ENCODE peak calls at places on chromosomes 5 and 9, in six cellular contexts. One of them, this sample, is unnamed.

GRCh38 chr9:125317704-125318103 is 56.1 kb downstream of the GAPVD1 start:
- DNase-seq in A673: no peak
- DNase-seq in OCI-LY7: no peak
- DNase-seq in Panc1: no peak
- DNase-seq in IMR-90: no peak
- DNase-seq in astrocyte of the spinal cord: no peak
- DNase-seq in this sample: no peak

GRCh38 chr9:14978022-14979000 is 68.1 kb upstream of the FREM1 start:
- DNase-seq in IMR-90: no peak
- DNase-seq in Panc1: no peak
- DNase-seq in OCI-LY7: no peak
- DNase-seq in astrocyte of the spinal cord: no peak
- DNase-seq in A673: no peak
- DNase-seq in this sample: no peak

GRCh38 chr5:136295914-136296313 is 69.4 kb downstream of the TRPC7 start:
- DNase-seq in IMR-90: peak; percentile 28
- DNase-seq in OCI-LY7: no peak
- DNase-seq in A673: no peak
- DNase-seq in astrocyte of the spinal cord: no peak
- DNase-seq in Panc1: no peak
- DNase-seq in this sample: no peak

GRCh38 chr5:112976432-112977309 is at the start of gene DCP2:
- DNase-seq in A673: peak; percentile 99
- DNase-seq in astrocyte of the spinal cord: peak; percentile 99
- DNase-seq in Panc1: peak; percentile 95
- DNase-seq in OCI-LY7: peak; percentile 100
- DNase-seq in IMR-90: peak; percentile 100
- DNase-seq in this sample: peak; percentile 98

GRCh38 chr5:91225848-91226686 is 157.1 kb downstream of the ARRDC3 start:
- DNase-seq in IMR-90: no peak
- DNase-seq in OCI-LY7: peak; percentile 67
- DNase-seq in astrocyte of the spinal cord: no peak
- DNase-seq in A673: no peak
- DNase-seq in Panc1: peak; percentile 38
- DNase-seq in this sample: no peak

GRCh38 chr9:69932901-69933300 is 110.7 kb upstream of the MAMDC2 start:
- DNase-seq in A673: peak; percentile 60
- DNase-seq in Panc1: no peak
- DNase-seq in astrocyte of the spinal cord: no peak
- DNase-seq in OCI-LY7: peak; percentile 5
- DNase-seq in IMR-90: no peak
- DNase-seq in this sample: no peak

GRCh38 chr5:143219696-143220095 is 183.8 kb downstream of the NR3C1 start:
- DNase-seq in Panc1: no peak
- DNase-seq in astrocyte of the spinal cord: no peak
- DNase-seq in IMR-90: peak; percentile 19
- DNase-seq in A673: peak; percentile 14
- DNase-seq in OCI-LY7: no peak
- DNase-seq in this sample: no peak

GRCh38 chr9:121154782-121155181 is 46.9 kb downstream of the RAB14 start:
- DNase-seq in Panc1: no peak
- DNase-seq in astrocyte of the spinal cord: peak; percentile 22
- DNase-seq in OCI-LY7: no peak
- DNase-seq in A673: no peak
- DNase-seq in IMR-90: peak; percentile 34
- DNase-seq in this sample: no peak

GRCh38 chr5:156219483-156219882 is 107.5 kb upstream of the SGCD start:
- DNase-seq in IMR-90: no peak
- DNase-seq in Panc1: no peak
- DNase-seq in A673: no peak
- DNase-seq in astrocyte of the spinal cord: no peak
- DNase-seq in OCI-LY7: no peak
- DNase-seq in this sample: no peak

GRCh38 chr5:67187318-67187717 is 9.3 kb downstream of the CD180 start:
- DNase-seq in IMR-90: no peak
- DNase-seq in OCI-LY7: peak; percentile 75
- DNase-seq in Panc1: no peak
- DNase-seq in A673: no peak
- DNase-seq in astrocyte of the spinal cord: no peak
- DNase-seq in this sample: no peak

GRCh38 chr5:37757980-37758582 is 81.8 kb downstream of the GDNF start:
- DNase-seq in A673: peak; percentile 66
- DNase-seq in astrocyte of the spinal cord: no peak
- DNase-seq in Panc1: no peak
- DNase-seq in OCI-LY7: no peak
- DNase-seq in IMR-90: no peak
- DNase-seq in this sample: no peak
- TF ChIP-seq CTCF in A673: peak; percentile 55
- TF ChIP-seq CTCF in astrocyte of the spinal cord: peak; percentile 23
- TF ChIP-seq CTCF in Panc1: peak; percentile 23
- TF ChIP-seq CTCF in OCI-LY7: peak; percentile 20
- TF ChIP-seq CTCF in IMR-90: peak; percentile 39
- TF ChIP-seq CTCF in this sample: no peak

GRCh38 chr5:1929108-1929991 is 46.6 kb upstream of the IRX4 start:
- DNase-seq in Panc1: no peak
- DNase-seq in astrocyte of the spinal cord: no peak
- DNase-seq in OCI-LY7: no peak
- DNase-seq in A673: no peak
- DNase-seq in IMR-90: no peak
- DNase-seq in this sample: no peak

GRCh38 chr5:1930501-1930879 is 47.8 kb upstream of the IRX4 start:
- DNase-seq in IMR-90: no peak
- DNase-seq in OCI-LY7: no peak
- DNase-seq in Panc1: no peak
- DNase-seq in astrocyte of the spinal cord: no peak
- DNase-seq in A673: no peak
- DNase-seq in this sample: no peak

GRCh38 chr5:1933364-1934055 is 50.8 kb upstream of the IRX4 start:
- DNase-seq in Panc1: no peak
- DNase-seq in A673: no peak
- DNase-seq in astrocyte of the spinal cord: no peak
- DNase-seq in IMR-90: no peak
- DNase-seq in OCI-LY7: no peak
- DNase-seq in this sample: no peak

GRCh38 chr5:1931590-1932138 is 48.9 kb upstream of the IRX4 start:
- DNase-seq in OCI-LY7: no peak
- DNase-seq in Panc1: no peak
- DNase-seq in astrocyte of the spinal cord: no peak
- DNase-seq in A673: no peak
- DNase-seq in IMR-90: no peak
- DNase-seq in this sample: no peak

DNA sequence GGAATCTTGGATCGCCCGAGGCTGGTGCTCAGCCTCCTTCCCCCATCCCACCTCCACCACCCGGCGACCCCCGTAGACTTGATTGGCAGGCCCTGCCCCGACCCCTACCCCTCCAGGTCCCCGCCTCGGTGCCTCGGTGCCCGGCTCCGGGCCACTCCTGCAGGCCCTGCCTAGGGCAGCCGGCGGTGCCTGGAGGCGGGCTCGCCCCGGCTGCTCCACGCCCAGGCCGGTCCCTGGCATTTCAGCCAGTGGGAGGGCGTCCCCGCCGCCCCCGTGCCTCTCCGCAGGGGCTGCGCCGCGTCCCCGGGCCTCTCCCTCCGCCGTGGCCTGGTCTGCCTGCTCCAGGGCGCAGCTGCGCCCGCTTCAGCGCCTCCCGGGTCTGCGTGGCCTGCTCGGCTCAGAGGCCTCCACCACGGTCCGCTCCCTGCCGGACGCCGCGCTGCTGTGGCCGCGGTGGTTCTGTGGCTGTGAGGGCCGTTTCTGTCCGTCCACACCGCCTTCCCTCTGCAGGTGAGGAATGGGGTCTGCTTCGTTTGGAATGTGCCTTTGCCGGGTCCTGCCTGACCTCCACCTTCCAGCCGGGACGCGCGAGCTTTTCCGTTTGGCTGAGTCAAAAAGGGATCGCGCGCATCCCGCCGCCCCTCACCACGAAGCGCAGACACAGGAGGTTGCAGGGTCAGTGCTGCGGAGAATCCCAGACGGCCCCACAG is 48.3 kb upstream of the IRX4 start:
- DNase-seq in astrocyte of the spinal cord: no peak
- DNase-seq in IMR-90: no peak
- DNase-seq in OCI-LY7: no peak
- DNase-seq in A673: no peak
- DNase-seq in Panc1: no peak
- DNase-seq in this sample: no peak
- H3K4me3 ChIP-seq in astrocyte of the spinal cord: no peak overlapping the region
- H3K4me3 ChIP-seq in IMR-90: no peak overlapping the region
- H3K4me3 ChIP-seq in OCI-LY7: no peak overlapping the region
- H3K4me3 ChIP-seq in A673: no peak overlapping the region
- H3K4me3 ChIP-seq in Panc1: no peak overlapping the region
- H3K4me3 ChIP-seq in this sample: no peak overlapping the region

GRCh38 chr5:120139039-120139438 is 325.1 kb upstream of the PRR16 start:
- DNase-seq in astrocyte of the spinal cord: peak; percentile 90
- DNase-seq in A673: peak; percentile 47
- DNase-seq in Panc1: peak; percentile 24
- DNase-seq in IMR-90: peak; percentile 99
- DNase-seq in OCI-LY7: no peak
- DNase-seq in this sample: peak; percentile 93
- TF ChIP-seq CTCF in astrocyte of the spinal cord: no peak
- TF ChIP-seq CTCF in A673: no peak
- TF ChIP-seq CTCF in Panc1: no peak
- TF ChIP-seq CTCF in IMR-90: no peak
- TF ChIP-seq CTCF in OCI-LY7: no peak
- TF ChIP-seq CTCF in this sample: no peak

GRCh38 chr9:73841018-73841417 is 656.1 kb upstream of the RORB start:
- DNase-seq in OCI-LY7: no peak
- DNase-seq in astrocyte of the spinal cord: no peak
- DNase-seq in Panc1: no peak
- DNase-seq in A673: no peak
- DNase-seq in IMR-90: no peak
- DNase-seq in this sample: no peak

GRCh38 chr9:73847536-73847935 is 649.6 kb upstream of the RORB start:
- DNase-seq in astrocyte of the spinal cord: no peak
- DNase-seq in A673: peak; percentile 4
- DNase-seq in OCI-LY7: no peak
- DNase-seq in Panc1: no peak
- DNase-seq in IMR-90: no peak
- DNase-seq in this sample: no peak

GRCh38 chr9:73845539-73845938 is 651.6 kb upstream of the RORB start:
- DNase-seq in astrocyte of the spinal cord: no peak
- DNase-seq in Panc1: no peak
- DNase-seq in OCI-LY7: no peak
- DNase-seq in IMR-90: no peak
- DNase-seq in A673: no peak
- DNase-seq in this sample: no peak

GRCh38 chr9:73845954-73846690 is 651.0 kb upstream of the RORB start:
- DNase-seq in Panc1: no peak
- DNase-seq in astrocyte of the spinal cord: no peak
- DNase-seq in OCI-LY7: no peak
- DNase-seq in A673: no peak
- DNase-seq in IMR-90: no peak
- DNase-seq in this sample: no peak
- H3K4me3 ChIP-seq in Panc1: no peak overlapping the region
- H3K4me3 ChIP-seq in astrocyte of the spinal cord: no peak overlapping the region
- H3K4me3 ChIP-seq in OCI-LY7: no peak overlapping the region
- H3K4me3 ChIP-seq in A673: no peak overlapping the region
- H3K4me3 ChIP-seq in IMR-90: no peak overlapping the region
- H3K4me3 ChIP-seq in this sample: no peak overlapping the region

GRCh38 chr9:119284118-119284517 is 85.1 kb downstream of the BRINP1 start:
- DNase-seq in astrocyte of the spinal cord: no peak
- DNase-seq in Panc1: no peak
- DNase-seq in A673: peak; percentile 15
- DNase-seq in IMR-90: no peak
- DNase-seq in OCI-LY7: no peak
- DNase-seq in this sample: no peak
- TF ChIP-seq CTCF in astrocyte of the spinal cord: no peak
- TF ChIP-seq CTCF in Panc1: peak; percentile 41
- TF ChIP-seq CTCF in A673: peak; percentile 27
- TF ChIP-seq CTCF in IMR-90: no peak
- TF ChIP-seq CTCF in OCI-LY7: peak; percentile 48
- TF ChIP-seq CTCF in this sample: no peak

DNA sequence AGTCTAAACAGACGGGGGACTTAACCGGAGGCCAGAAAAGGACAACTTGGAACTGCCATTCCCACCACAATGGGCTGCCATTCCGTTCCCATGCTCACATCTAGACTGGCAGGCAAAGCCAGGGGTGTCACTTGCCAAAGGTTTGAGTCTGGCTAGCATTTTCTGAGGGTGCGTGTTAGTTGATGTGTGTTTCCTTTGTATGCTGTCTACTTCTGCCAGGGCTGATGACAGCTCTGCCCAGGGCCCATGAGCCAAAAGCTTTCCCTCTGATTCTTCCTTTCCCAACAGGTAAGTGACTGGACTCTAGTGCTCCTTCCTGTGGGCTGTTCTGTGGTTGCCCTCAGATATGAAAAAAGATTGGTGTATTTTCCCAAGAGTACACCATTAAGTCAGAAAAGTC is 68.0 kb downstream of the ZNF608 start:
- DNase-seq in astrocyte of the spinal cord: no peak
- DNase-seq in A673: no peak
- DNase-seq in OCI-LY7: no peak
- DNase-seq in IMR-90: no peak
- DNase-seq in Panc1: no peak
- DNase-seq in this sample: no peak
- H3K4me3 ChIP-seq in astrocyte of the spinal cord: no peak overlapping the region
- H3K4me3 ChIP-seq in A673: no peak overlapping the region
- H3K4me3 ChIP-seq in OCI-LY7: no peak overlapping the region
- H3K4me3 ChIP-seq in IMR-90: no peak overlapping the region
- H3K4me3 ChIP-seq in Panc1: no peak overlapping the region
- H3K4me3 ChIP-seq in this sample: no peak overlapping the region

This sample was measured in AG09309.